ENCODE peak calls at places on chromosomes 16 and 17, in four cellular contexts. V is heart right ventricle; R is CD4-positive, CD25-positive, alpha-beta regulatory T cell; B is adrenal gland. H is an unnamed sample.

GRCh38 chr17:57295526-57296023 is 39.3 kb downstream of the MSI2 start:
- DNase-seq in V (no peak), R (no peak), B (no peak), H (no peak)

GRCh38 chr17:59607061-59607460 is 12.6 kb upstream of the CLTC start:
- DNase-seq in V (no peak), R (no peak), B (no peak), H (no peak)

GRCh38 chr17:12745481-12745880 is 43.8 kb upstream of the ARHGAP44 start:
- DNase-seq in V (no peak), R (no peak), B (no peak), H (no peak)

GRCh38 chr16:84633622-84634021 is 14.7 kb upstream of the KLHL36 start:
- DNase-seq in V (peak), R (no peak), B (peak), H (no peak)

GRCh38 chr17:61833536-61834203 is 29.7 kb downstream of the BRIP1 start:
- DNase-seq in V (no peak), R (no peak), B (no peak), H (no peak)

GRCh38 chr17:18241229-18241871 is 15.9 kb downstream of the LLGL1 start:
- DNase-seq in V (no peak), R (no peak), B (no peak), H (no peak)

GRCh38 chr17:81976332-81977210 is 858 bp upstream of the ASPSCR1 start:
- DNase-seq in V (no peak), R (no peak), B (peak), H (no peak)

GRCh38 chr17:28956112-28956511 is 4.8 kb upstream of the PHF12 start:
- DNase-seq in V (no peak), R (no peak), B (no peak), H (no peak)

GRCh38 chr17:32283745-32284207 is 18.1 kb downstream of the RHBDL3 start:
- DNase-seq in V (no peak), R (no peak), B (no peak), H (no peak)

GRCh38 chr17:16973760-16974540 is 2.0 kb upstream of the TNFRSF13B start:
- DNase-seq in V (no peak), R (no peak), B (no peak), H (no peak)

GRCh38 chr16:22075043-22075757 is 17.1 kb upstream of the VWA3A start:
- DNase-seq in V (no peak), R (no peak), B (no peak), H (no peak)

GRCh38 chr16:9364721-9365693 is 273.6 kb downstream of the HAPSTR1 start:
- DNase-seq in V (peak), R (no peak), B (peak), H (peak)

GRCh38 chr17:79821331-79822095 is 17.7 kb downstream of the CBX4 start:
- DNase-seq in V (no peak), R (no peak), B (no peak), H (no peak)

GRCh38 chr17:35087731-35088646 is 24.5 kb upstream of the RFFL start:
- DNase-seq in V (peak), R (peak), B (peak), H (peak)

GRCh38 chr16:88687254-88687576 is 908 bp upstream of the SNAI3 start:
- DNase-seq in V (no peak), R (no peak), B (no peak), H (no peak)

GRCh38 chr16:84838383-84838948 is 18.7 kb downstream of the CRISPLD2 start:
- DNase-seq in V (no peak), R (no peak), B (no peak), H (no peak)

GRCh38 chr17:802481-802880 is 20.3 kb downstream of the MRM3 start:
- DNase-seq in V (no peak), R (no peak), B (no peak), H (no peak)

GRCh38 chr16:1678500-1679098 is 520 bp downstream of the JPT2 start:
- DNase-seq in V (peak), R (no peak), B (peak), H (peak)

GRCh38 chr16:14307623-14308356 is 236.7 kb downstream of the MRTFB start:
- DNase-seq in V (no peak), R (no peak), B (peak), H (no peak)

GRCh38 chr17:3740611-3741073 is 16.9 kb downstream of the HASPIN start:
- DNase-seq in V (no peak), R (peak), B (no peak), H (no peak)

GRCh38 chr17:58513391-58513912 is 986 bp downstream of the MTMR4 start:
- DNase-seq in V (no peak), R (no peak), B (no peak), H (no peak)

GRCh38 chr17:52709724-52710123 is 551.2 kb upstream of the CA10 start:
- DNase-seq in V (no peak), R (no peak), B (no peak), H (no peak)

GRCh38 chr17:57589151-57590034 is 155.7 kb downstream of the CCDC182 start:
- DNase-seq in V (no peak), R (no peak), B (no peak), H (no peak)

GRCh38 chr17:43900183-43900857 is 7.0 kb downstream of the MPP2 start:
- DNase-seq in V (peak), R (peak), B (peak), H (peak)

GRCh38 chr17:48624544-48625501 is 1.3 kb downstream of the HOXB9 start:
- DNase-seq in V (no peak), R (no peak), B (no peak), H (no peak)

GRCh38 chr17:41150026-41150425 is 401 bp upstream of the KRTAP4-5 start:
- DNase-seq in V (no peak), R (no peak), B (no peak), H (no peak)

GRCh38 chr16:1474796-1475551 is at the start of gene CLCN7:
- DNase-seq in V (peak), R (peak), B (peak), H (peak)

GRCh38 chr17:29577778-29578211 is 9.3 kb downstream of the TP53I13 start:
- DNase-seq in V (no peak), R (no peak), B (no peak), H (no peak)

GRCh38 chr16:3738128-3738527 is 20.8 kb upstream of the TRAP1 start:
- DNase-seq in V (no peak), R (no peak), B (no peak), H (no peak)

GRCh38 chr17:83181991-83182619 is 102.7 kb downstream of the METRNL start:
- DNase-seq in V (no peak), R (no peak), B (no peak), H (no peak)

H was measured in prostate gland.